ENCODE peak calls at places on chromosomes 1 and 21, in six cellular contexts. F is left ventricle myocardium inferior; I is transverse colon; C is endothelial cell of umbilical vein; H is neural progenitor cell; L is CD4-positive, CD25-positive, alpha-beta regulatory T cell. X is an unnamed sample. For H3K4me1, the result is how much of the 10 kb centered on the place peaks cover.

GRCh38 chr1:109040627-109041613 is 982 bp downstream of the WDR47 start:
- DNase-seq in L (no peak), C (peak), I (peak), F (peak), H (peak), X (no peak)

GRCh38 chr1:21703318-21703963 is 34.3 kb upstream of the RAP1GAP start:
- DNase-seq in F (no peak), L (peak), H (peak), I (no peak), C (peak), X (no peak)

GRCh38 chr1:90726716-90727480 is 9.8 kb upstream of the BARHL2 start:
- DNase-seq in F (no peak), H (peak), I (no peak), L (no peak), C (no peak), X (no peak)

GRCh38 chr1:99152132-99152531 is 112.2 kb upstream of the PLPPR4 start:
- DNase-seq in L (no peak), H (no peak), F (no peak), C (no peak), I (no peak), X (no peak)

GRCh38 chr1:30984991-30985503 is 76.5 kb upstream of the SDC3 start:
- DNase-seq in C (no peak), L (no peak), H (no peak), I (no peak), F (no peak), X (no peak)

GRCh38 chr1:205068001-205068400 is 16.3 kb downstream of the TMEM81 start:
- DNase-seq in L (no peak), F (no peak), H (no peak), I (no peak), C (no peak), X (no peak)

GRCh38 chr1:64335634-64336033 is 132.2 kb downstream of the UBE2U start:
- DNase-seq in C (no peak), L (no peak), H (no peak), F (no peak), I (no peak), X (no peak)

GRCh38 chr1:230781596-230781995 is 34.4 kb downstream of the CAPN9 start:
- DNase-seq in H (no peak), F (no peak), L (no peak), C (no peak), I (no peak), X (no peak)

GRCh38 chr1:45922374-45922773 is 119.0 kb downstream of the MAST2 start:
- DNase-seq in C (no peak), I (no peak), H (no peak), F (peak), L (no peak), X (no peak)

GRCh38 chr1:31663622-31664452 is 19.2 kb upstream of the PEF1 start:
- DNase-seq in F (peak), H (peak), L (peak), C (peak), I (peak), X (peak)

GRCh38 chr1:59697138-59697811 is 117.5 kb upstream of the HOOK1 start:
- DNase-seq in I (no peak), F (no peak), H (no peak), C (peak), L (peak), X (peak)

GRCh38 chr1:89065077-89065868 is at the start of gene GBP1:
- DNase-seq in F (no peak), C (peak), H (no peak), I (no peak), L (peak), X (peak)

GRCh38 chr1:25033828-25034451 is 103.9 kb upstream of the RUNX3 start:
- DNase-seq in L (no peak), F (peak), C (no peak), I (peak), H (no peak), X (no peak)

GRCh38 chr1:167491586-167492408 is 26.5 kb downstream of the CD247 start:
- DNase-seq in F (no peak), H (peak), L (no peak), I (no peak), C (no peak), X (peak)

GRCh38 chr1:18447509-18448220 is 33.1 kb upstream of the KLHDC7A start:
- DNase-seq in I (no peak), C (no peak), F (no peak), L (no peak), H (no peak), X (no peak)
- H3K4me3 ChIP-seq in I (no peak), C (no peak), F (no peak), L (no peak), H (no peak), X (no peak)

GRCh38 chr1:17440074-17440826 is 773 bp upstream of the RCC2 start:
- DNase-seq in F (no peak), H (peak), C (no peak), I (no peak), L (no peak), X (no peak)
- H3K27ac ChIP-seq in F (peak), H (no peak), C (peak), I (peak), L (peak), X (peak)

DNA sequence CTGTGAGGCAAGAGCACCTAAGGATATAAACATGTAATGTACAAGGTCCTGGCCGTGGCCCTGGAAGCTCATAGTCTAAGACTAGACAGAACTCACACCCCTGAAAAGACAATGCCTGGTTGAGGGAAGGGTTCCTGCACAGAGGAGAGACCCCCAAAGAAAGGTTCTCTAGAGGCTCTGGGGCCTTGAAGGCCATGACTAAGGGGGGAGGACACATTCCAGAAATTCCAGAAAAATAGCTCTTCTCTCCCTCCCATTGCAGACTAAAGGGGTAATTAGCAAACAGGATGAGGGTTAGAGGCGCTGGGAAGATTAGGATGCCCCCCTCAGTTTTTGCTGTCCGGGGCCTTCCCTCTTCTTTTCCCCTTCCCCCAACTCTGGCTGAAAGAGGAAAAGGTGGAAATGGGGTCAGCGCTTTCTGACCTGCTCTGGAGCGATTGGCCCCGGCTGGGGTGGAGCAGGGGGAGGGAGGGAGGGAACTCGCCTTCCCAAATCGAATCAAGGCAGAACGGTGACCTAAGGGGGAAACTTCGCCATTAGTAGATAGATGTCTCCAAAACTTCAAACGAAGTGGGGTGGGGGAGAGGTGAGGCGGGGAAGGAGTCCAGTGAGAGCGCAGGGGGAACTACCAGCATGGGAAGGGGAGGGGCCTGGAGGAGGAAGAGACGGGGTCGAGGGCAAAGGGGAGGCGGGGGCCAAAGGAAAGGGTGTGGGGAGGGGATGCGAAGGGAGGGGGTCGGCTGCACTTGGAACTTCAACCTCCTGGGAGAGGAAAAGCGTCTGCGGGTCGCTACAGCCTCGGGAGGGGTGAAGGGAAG is 11.8 kb downstream of the PAX7 start:
- DNase-seq in C (no peak), I (no peak), L (no peak), H (peak), F (no peak), X (no peak)
- H3K4me1 ChIP-seq in C (under half), I (under half), L (under half), H (half or more), F (under half), X (under half)

DNA sequence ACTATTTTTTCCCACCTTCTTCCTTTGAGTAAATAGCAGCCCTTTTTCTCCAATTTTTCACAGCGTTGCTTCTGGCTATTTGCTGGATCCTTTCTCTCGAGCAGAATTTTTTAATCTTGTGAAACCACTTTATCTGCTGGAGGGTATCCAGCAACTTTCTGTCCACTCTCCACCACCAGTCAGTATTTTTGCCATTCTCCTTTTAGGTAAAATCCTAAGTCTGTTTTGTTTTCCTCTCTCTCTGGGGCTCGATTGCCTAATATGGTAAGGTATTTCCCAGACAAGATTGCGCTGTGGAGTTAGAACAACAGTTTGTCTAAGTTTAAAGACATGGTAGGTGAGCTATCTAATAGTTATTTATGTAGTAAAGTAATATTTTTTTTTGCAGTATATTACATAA is 156.9 kb downstream of the PPP1R12B start:
- DNase-seq in I (no peak), F (no peak), H (peak), L (no peak), C (peak), X (no peak)
- H3K4me3 ChIP-seq in I (no peak), F (peak), H (no peak), L (no peak), C (no peak), X (no peak)

DNA sequence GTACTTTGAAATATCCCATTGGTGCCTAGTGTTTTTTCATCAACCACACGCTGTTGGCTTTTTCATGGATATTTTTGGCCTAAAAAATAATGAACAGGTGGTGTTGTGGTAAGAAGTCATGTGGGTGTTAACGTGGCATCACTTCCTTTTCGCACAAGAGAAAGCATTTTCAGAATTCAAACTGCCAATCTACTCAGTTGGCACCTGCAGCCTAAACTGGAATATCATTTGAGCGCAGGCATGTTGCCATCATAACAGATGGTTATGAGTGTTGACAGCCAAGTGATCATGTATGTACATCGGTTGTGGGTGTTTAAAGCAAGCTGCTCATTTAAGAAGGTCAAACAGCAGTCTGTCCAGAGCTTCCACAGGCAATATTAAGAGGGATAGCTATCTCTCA is 1963.0 kb downstream of the NCAM2 start:
- DNase-seq in L (no peak), C (no peak), H (no peak), F (no peak), I (no peak), X (no peak)
- H3K27ac ChIP-seq in L (no peak), C (no peak), H (no peak), F (no peak), I (no peak), X (no peak)

GRCh38 chr21:36321325-36322082 is 1.5 kb downstream of the MORC3 start:
- DNase-seq in H (peak), F (no peak), I (no peak), C (peak), L (peak), X (no peak)
- H3K4me1 ChIP-seq in H (under half), F (half or more), I (under half), C (under half), L (under half), X (under half)

GRCh38 chr1:112380356-112380755 is 15.7 kb upstream of the CTTNBP2NL start:
- DNase-seq in F (no peak), C (no peak), L (no peak), I (no peak), H (no peak), X (no peak)

GRCh38 chr1:112386024-112386723 is 9.8 kb upstream of the CTTNBP2NL start:
- DNase-seq in H (no peak), L (no peak), F (no peak), C (no peak), I (no peak), X (no peak)

GRCh38 chr1:112383759-112384370 is 12.1 kb upstream of the CTTNBP2NL start:
- DNase-seq in L (no peak), H (no peak), C (no peak), F (no peak), I (no peak), X (no peak)

GRCh38 chr1:112386786-112387346 is 9.1 kb upstream of the CTTNBP2NL start:
- DNase-seq in H (no peak), L (no peak), F (no peak), I (no peak), C (peak), X (no peak)

DNA sequence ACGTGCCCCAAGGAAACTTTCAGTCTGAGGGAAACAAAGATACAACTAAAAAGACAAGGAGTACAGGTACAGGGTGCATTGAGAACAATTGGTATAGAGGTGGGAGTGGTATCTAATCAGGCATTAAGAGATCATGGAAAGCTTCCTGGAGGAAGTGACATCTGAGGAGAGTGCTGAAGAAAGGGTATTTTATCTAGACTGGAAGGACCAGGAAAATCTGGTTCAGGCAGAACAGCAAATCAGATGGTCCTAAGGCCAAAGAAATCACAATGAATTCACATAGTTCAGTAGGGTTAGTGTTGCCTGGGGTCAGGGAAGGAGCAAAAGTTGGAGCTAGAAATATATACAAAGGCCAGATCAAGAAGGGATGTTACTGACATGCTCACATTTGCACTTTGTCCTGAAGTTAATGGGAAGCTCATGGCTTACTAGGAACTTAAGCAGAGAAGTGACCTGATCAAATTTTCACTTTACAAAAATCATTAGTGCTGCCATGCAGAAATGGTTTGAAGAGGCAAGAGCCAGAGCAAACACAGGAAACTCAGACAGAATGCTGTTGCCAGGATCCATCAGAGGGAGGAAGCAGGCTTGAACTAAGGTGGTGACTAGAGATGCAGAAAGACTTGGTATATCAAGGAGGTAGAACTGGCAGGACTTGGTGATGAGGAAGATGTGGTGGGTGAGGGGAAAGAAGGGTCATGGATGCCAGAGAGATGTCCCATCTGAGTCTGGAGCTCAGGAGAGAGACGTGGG is 14.5 kb upstream of the CTTNBP2NL start:
- DNase-seq in F (no peak), C (no peak), I (no peak), L (no peak), H (no peak), X (no peak)
- H3K4me3 ChIP-seq in F (no peak), C (no peak), I (no peak), L (no peak), H (no peak), X (no peak)

X was measured in CD4-positive, alpha-beta memory T cell.